ENCODE peak calls at places on chromosomes 4 and X, in nine cellular contexts. J is tibial nerve, K is A549, D is K562, B is stomach, A is suprapubic skin, T is ovary, I is H1, L is sigmoid colon. E is an unnamed sample.

GRCh38 chrX:39168609-39169008 is 367.4 kb downstream of the MID1IP1 start:
- DNase-seq in A (no peak), I (no peak), J (no peak), D (no peak), B (no peak), L (no peak), T (no peak), K (no peak), E (no peak)

GRCh38 chrX:1012678-1013300 is 199.7 kb downstream of the CRLF2 start:
- DNase-seq in I (no peak), A (peak), B (no peak), J (no peak), T (no peak), K (no peak), D (peak), L (no peak), E (no peak)

GRCh38 chr4:33543941-33544450 is 2700.3 kb downstream of the ARAP2 start:
- DNase-seq in K (no peak), B (no peak), L (no peak), I (no peak), A (no peak), T (no peak), D (no peak), J (no peak), E (no peak)

GRCh38 chrX:151999813-152000212 is 25.3 kb upstream of the GABRE start:
- DNase-seq in B (no peak), A (no peak), K (no peak), T (no peak), I (no peak), D (no peak), L (no peak), J (no peak), E (no peak)

GRCh38 chrX:22950278-22951266 is 49.2 kb upstream of the DDX53 start:
- DNase-seq in J (no peak), K (no peak), I (no peak), A (no peak), T (peak), B (no peak), D (no peak), L (no peak), E (no peak)

GRCh38 chr4:122976111-122976510 is 53.7 kb upstream of the NUDT6 start:
- DNase-seq in B (no peak), J (no peak), K (no peak), I (no peak), L (no peak), T (no peak), D (no peak), A (no peak), E (no peak)

GRCh38 chr4:145820407-145820806 is 118.2 kb downstream of the ZNF827 start:
- DNase-seq in T (no peak), L (no peak), K (no peak), A (no peak), I (no peak), B (no peak), J (no peak), D (no peak), E (no peak)

GRCh38 chr4:118765399-118765798 is 70.5 kb downstream of the SEC24D start:
- DNase-seq in K (peak), I (no peak), D (peak), A (no peak), L (no peak), T (no peak), B (no peak), J (peak), E (no peak)

GRCh38 chr4:111281219-111281618 is 658.3 kb upstream of the PITX2 start:
- DNase-seq in J (no peak), I (no peak), T (no peak), D (no peak), A (no peak), L (no peak), B (no peak), K (no peak), E (no peak)

GRCh38 chr4:13164783-13165371 is 319.3 kb downstream of the RAB28 start:
- DNase-seq in I (no peak), D (no peak), A (no peak), T (no peak), K (no peak), L (no peak), J (no peak), B (no peak), E (no peak)

GRCh38 chr4:185358514-185359433 is 37.0 kb downstream of the LRP2BP start:
- DNase-seq in D (peak), A (no peak), T (no peak), L (no peak), I (no peak), J (no peak), K (peak), B (no peak), E (no peak)

GRCh38 chr4:172865103-172865502 is 303.5 kb upstream of the GALNT7 start:
- DNase-seq in A (no peak), L (no peak), T (no peak), D (no peak), K (no peak), I (no peak), B (no peak), J (no peak), E (no peak)

GRCh38 chr4:156193116-156193515 is 239.4 kb upstream of the CTSO start:
- DNase-seq in B (no peak), K (no peak), T (no peak), A (no peak), J (no peak), L (no peak), D (no peak), I (no peak), E (no peak)

GRCh38 chr4:6561706-6562371 is 13.2 kb upstream of the MAN2B2 start:
- DNase-seq in I (no peak), D (no peak), B (no peak), J (no peak), T (no peak), L (no peak), A (no peak), K (no peak), E (no peak)

GRCh38 chr4:85571008-85571407 is 96.1 kb downstream of the ARHGAP24 start:
- DNase-seq in B (no peak), T (no peak), L (no peak), I (no peak), A (no peak), J (no peak), K (no peak), D (no peak), E (no peak)

GRCh38 chrX:47644557-47645091 is 5.7 kb downstream of the ELK1 start:
- DNase-seq in A (no peak), B (no peak), I (no peak), D (peak), L (no peak), J (no peak), K (peak), T (no peak), E (no peak)

GRCh38 chr4:142614621-142615323 is 231.3 kb downstream of the INPP4B start:
- DNase-seq in L (no peak), A (no peak), J (no peak), B (no peak), T (no peak), K (no peak), D (no peak), I (no peak), E (no peak)

GRCh38 chr4:67198757-67199156 is 346.5 kb downstream of the CENPC start:
- DNase-seq in I (no peak), T (no peak), L (no peak), B (no peak), A (no peak), K (no peak), D (no peak), J (peak), E (no peak)

GRCh38 chr4:33696066-33696465 is 2548.2 kb downstream of the ARAP2 start:
- DNase-seq in T (no peak), A (no peak), I (no peak), J (no peak), B (no peak), L (no peak), K (no peak), D (no peak), E (no peak)

GRCh38 chrX:153463031-153463430 is 7.3 kb downstream of the HAUS7 start:
- DNase-seq in A (no peak), D (no peak), L (no peak), B (no peak), T (no peak), J (no peak), I (no peak), K (no peak), E (no peak)

GRCh38 chrX:94871640-94872039 is 1197.6 kb downstream of the FAM133A start:
- DNase-seq in J (no peak), T (no peak), K (no peak), L (no peak), B (no peak), I (no peak), A (no peak), D (no peak), E (no peak)

GRCh38 chr4:186190456-186191265 is 706 bp upstream of the CYP4V2 start:
- DNase-seq in T (no peak), A (no peak), L (peak), D (peak), I (peak), K (peak), B (no peak), J (peak), E (peak)

GRCh38 chr4:140754918-140755810 is 1.0 kb downstream of the TBC1D9 start:
- DNase-seq in A (no peak), B (no peak), T (no peak), J (no peak), K (no peak), D (no peak), I (no peak), L (no peak), E (no peak)

GRCh38 chrX:49137492-49137891 is 14.0 kb upstream of the GPKOW start:
- DNase-seq in L (no peak), I (no peak), J (no peak), T (no peak), B (no peak), D (no peak), A (no peak), K (no peak), E (no peak)

GRCh38 chrX:46582964-46583363 is 9.4 kb downstream of the CHST7 start:
- DNase-seq in D (no peak), J (peak), A (no peak), T (no peak), K (no peak), L (no peak), B (no peak), I (no peak), E (no peak)

GRCh38 chr4:98838977-98839618 is 89.8 kb downstream of the EIF4E start:
- DNase-seq in B (no peak), K (no peak), L (no peak), T (no peak), J (no peak), A (no peak), D (peak), I (no peak), E (no peak)

GRCh38 chr4:128338634-128339355 is 51.2 kb upstream of the PGRMC2 start:
- DNase-seq in B (no peak), K (no peak), A (no peak), D (peak), I (no peak), J (no peak), T (no peak), L (no peak), E (no peak)

GRCh38 chr4:81913427-81913878 is 441.7 kb upstream of the RASGEF1B start:
- DNase-seq in B (peak), L (no peak), J (no peak), D (peak), A (no peak), K (peak), T (no peak), I (peak), E (peak)

GRCh38 chr4:84750956-84751275 is 168.0 kb downstream of the CDS1 start:
- DNase-seq in A (no peak), T (no peak), I (no peak), B (no peak), D (no peak), K (no peak), L (no peak), J (no peak), E (no peak)

GRCh38 chr4:159389756-159390155 is 286.9 kb downstream of the RAPGEF2 start:
- DNase-seq in J (no peak), L (no peak), D (no peak), K (no peak), A (no peak), T (no peak), I (no peak), B (no peak), E (no peak)

GRCh38 chr4:182140547-182140946 is 102.7 kb upstream of the TENM3 start:
- DNase-seq in L (no peak), D (no peak), K (no peak), T (no peak), B (no peak), A (no peak), I (peak), J (no peak), E (no peak)

GRCh38 chr4:102685768-102686167 is 75.0 kb downstream of the MANBA start:
- DNase-seq in D (no peak), L (no peak), K (no peak), A (no peak), B (no peak), I (no peak), T (no peak), J (no peak), E (no peak)

GRCh38 chr4:38717604-38718003 is 53.6 kb downstream of the KLF3 start:
- DNase-seq in I (no peak), A (no peak), L (no peak), K (no peak), D (no peak), B (no peak), J (no peak), T (no peak), E (no peak)

GRCh38 chr4:180557348-180557747 is 1685.9 kb upstream of the TENM3 start:
- DNase-seq in T (no peak), D (no peak), B (no peak), K (peak), I (no peak), L (no peak), A (no peak), J (no peak), E (no peak)

GRCh38 chr4:8084031-8084660 is 74.5 kb downstream of the ABLIM2 start:
- DNase-seq in L (no peak), J (no peak), I (no peak), A (no peak), T (no peak), B (no peak), D (no peak), K (no peak), E (no peak)

GRCh38 chr4:80201326-80202151 is 4.2 kb downstream of the PRDM8 start:
- DNase-seq in B (no peak), J (no peak), K (no peak), A (no peak), T (peak), D (no peak), L (no peak), I (peak), E (peak)

GRCh38 chr4:109690690-109691410 is 12.4 kb downstream of the CASP6 start:
- DNase-seq in D (no peak), B (no peak), A (no peak), J (no peak), L (no peak), K (no peak), T (no peak), I (no peak), E (no peak)
- TF ChIP-seq EP300 in D (no peak), B (no peak), A (no peak), J (no peak), L (no peak), K (no peak), T (no peak), I (no peak), E (no peak)

GRCh38 chrX:96705905-96706304 is 21.3 kb downstream of the DIAPH2 start:
- DNase-seq in A (no peak), B (no peak), T (no peak), K (no peak), I (no peak), L (no peak), J (no peak), D (no peak), E (no peak)

GRCh38 chrX:96713303-96713702 is 28.7 kb downstream of the DIAPH2 start:
- DNase-seq in D (no peak), T (no peak), J (no peak), L (no peak), K (no peak), I (no peak), B (no peak), A (no peak), E (peak)

GRCh38 chrX:96704661-96705060 is 20.0 kb downstream of the DIAPH2 start:
- DNase-seq in L (no peak), K (no peak), D (no peak), I (no peak), J (no peak), B (no peak), A (no peak), T (no peak), E (no peak)

GRCh38 chrX:96707829-96708228 is 23.2 kb downstream of the DIAPH2 start:
- DNase-seq in K (no peak), A (no peak), L (no peak), T (no peak), B (no peak), J (no peak), D (no peak), I (no peak), E (no peak)

DNA sequence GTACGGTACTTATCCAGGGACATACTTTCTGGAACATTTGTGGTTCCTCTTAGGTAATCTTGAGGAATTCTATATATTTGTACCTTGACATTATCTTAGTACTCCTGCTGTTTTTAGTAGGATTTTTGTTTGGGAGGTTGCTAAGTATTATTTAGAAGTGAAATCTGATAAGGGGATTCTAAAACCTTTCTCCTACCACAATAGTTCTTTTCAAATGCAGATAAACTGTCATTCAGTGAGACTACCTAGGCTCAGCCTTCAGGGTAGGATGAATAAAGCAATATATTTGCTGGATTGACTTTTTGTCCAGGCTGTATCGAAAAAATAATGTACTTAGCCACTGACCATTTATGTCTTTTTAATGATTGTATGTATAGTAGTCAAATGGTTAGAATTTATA is 25.4 kb downstream of the DIAPH2 start:
- DNase-seq in K (no peak), I (no peak), J (no peak), B (no peak), D (no peak), T (no peak), L (no peak), A (no peak), E (no peak)
- H3K27ac ChIP-seq in K (no peak), I (no peak), J (no peak), B (no peak), D (no peak), T (no peak), L (no peak), A (no peak), E (no peak)

DNA sequence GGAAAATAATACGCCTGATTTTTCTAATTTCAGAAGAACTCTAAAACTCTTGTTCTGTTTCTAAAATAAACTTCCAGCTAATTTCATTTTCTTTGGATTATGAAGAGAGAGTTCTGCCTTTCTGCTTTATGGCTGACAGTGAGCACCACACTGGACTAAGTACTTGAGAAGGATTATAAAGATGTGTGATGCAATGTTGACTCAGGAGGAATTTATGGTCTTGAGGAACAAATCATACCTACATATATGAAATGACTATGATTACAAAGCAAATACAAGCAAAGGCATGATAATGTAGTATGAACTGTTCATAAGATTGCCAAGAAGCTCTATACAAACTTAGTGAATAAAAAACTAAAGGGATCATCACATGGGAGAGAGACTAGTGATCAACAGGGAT is 13.0 kb upstream of the SLC25A5 start:
- DNase-seq in D (no peak), A (no peak), L (no peak), T (no peak), K (no peak), I (no peak), B (no peak), J (no peak), E (no peak)
- TF ChIP-seq CTCF in D (no peak), A (no peak), L (no peak), T (no peak), K (no peak), I (no peak), B (no peak), J (no peak), E (no peak)

DNA sequence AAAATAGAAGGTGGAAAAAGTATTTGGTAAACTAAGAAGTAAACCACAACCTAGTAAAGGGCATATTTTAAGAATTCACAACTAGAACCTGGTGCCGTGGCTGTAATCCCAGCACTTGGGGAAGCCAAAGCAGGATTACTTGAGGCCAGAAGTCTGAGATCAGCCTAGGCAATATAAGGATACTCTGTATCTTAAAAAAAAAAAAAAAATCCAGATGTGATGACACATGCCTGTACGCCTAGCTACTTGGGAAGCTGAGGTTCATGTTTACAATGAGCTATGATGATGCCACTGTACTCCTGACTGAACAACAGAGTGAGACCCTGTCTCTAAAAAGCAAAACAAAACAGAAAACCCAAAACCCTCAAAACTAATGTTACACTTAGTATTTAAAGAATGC is 294.9 kb upstream of the ZCCHC13 start:
- DNase-seq in T (no peak), K (no peak), J (no peak), B (no peak), I (no peak), D (no peak), L (no peak), A (no peak), E (no peak)
- TF ChIP-seq EP300 in T (no peak), K (no peak), J (no peak), B (no peak), I (no peak), D (no peak), L (no peak), A (no peak), E (no peak)

GRCh38 chr4:79030973-79031372 is 91.7 kb upstream of the PAQR3 start:
- DNase-seq in L (no peak), T (no peak), B (no peak), K (no peak), A (no peak), D (no peak), J (no peak), I (no peak), E (no peak)

GRCh38 chr4:79034544-79034943 is 95.3 kb upstream of the PAQR3 start:
- DNase-seq in L (no peak), B (no peak), I (no peak), A (no peak), T (no peak), K (no peak), D (no peak), J (no peak), E (no peak)
- H3K27ac ChIP-seq in L (no peak), B (no peak), I (no peak), A (no peak), T (no peak), K (no peak), D (no peak), J (no peak), E (no peak)

GRCh38 chr4:41725254-41725653 is 23.3 kb downstream of the PHOX2B start:
- DNase-seq in D (no peak), I (peak), T (no peak), A (no peak), L (no peak), J (no peak), B (no peak), K (no peak), E (no peak)
- TF ChIP-seq CTCF in D (no peak), I (peak), T (no peak), A (no peak), L (no peak), J (no peak), B (no peak), K (peak), E (no peak)

DNA sequence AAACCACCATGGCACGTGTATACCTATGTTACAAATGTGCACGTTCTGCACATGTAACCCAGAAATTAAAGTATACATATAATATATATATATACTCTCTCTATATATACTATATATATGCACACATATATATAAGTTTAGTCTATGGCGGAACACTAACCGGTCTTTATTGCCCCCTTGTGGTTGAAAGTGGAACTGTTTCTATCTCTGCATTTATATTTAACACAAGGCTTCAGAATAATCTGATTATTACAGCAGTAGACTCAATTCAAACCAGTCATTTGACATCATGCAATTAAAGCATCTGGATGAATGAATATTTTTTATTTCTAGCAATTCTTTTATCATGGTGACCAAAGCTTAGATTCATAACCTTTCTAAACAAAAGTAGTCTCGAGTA is 14.6 kb downstream of the RAB9B start:
- DNase-seq in K (no peak), A (no peak), J (peak), D (peak), T (no peak), B (no peak), L (no peak), I (no peak), E (no peak)
- TF ChIP-seq EP300 in K (no peak), A (no peak), J (no peak), D (no peak), T (no peak), B (no peak), L (no peak), I (no peak), E (no peak)